ENCODE peak calls at places on chromosomes 6 and 20, in ten cellular contexts. J, B, U, F, Y, X, Q, R, Z and M are unnamed samples.

GRCh38 chr6:159832941-159833340 is 32.9 kb downstream of the PNLDC1 start:
- DNase-seq in J (no peak), B (no peak), U (no peak), F (no peak), Y (no peak), X (no peak), Q (no peak), R (no peak), Z (no peak), M (no peak)

GRCh38 chr20:46767127-46767761 is 57.8 kb downstream of the SLC2A10 start:
- DNase-seq in J (no peak), B (peak), U (no peak), F (peak), Y (no peak), X (no peak), Q (no peak), R (peak), Z (peak), M (peak)

GRCh38 chr6:158711264-158711663 is 61.4 kb downstream of the SYTL3 start:
- DNase-seq in J (no peak), B (no peak), U (no peak), F (peak), Y (no peak), X (no peak), Q (no peak), R (no peak), Z (no peak), M (no peak)

GRCh38 chr20:55561259-55561658 is 444.1 kb downstream of the CBLN4 start:
- DNase-seq in J (no peak), B (no peak), U (no peak), F (no peak), Y (no peak), X (no peak), Q (no peak), R (no peak), Z (no peak), M (no peak)

GRCh38 chr6:26553264-26553738 is 15.1 kb downstream of the HMGN4 start:
- DNase-seq in J (peak), B (peak), U (peak), F (peak), Y (peak), X (no peak), Q (peak), R (peak), Z (peak), M (peak)

GRCh38 chr6:108635505-108636226 is 74.9 kb downstream of the FOXO3 start:
- DNase-seq in J (no peak), B (no peak), U (no peak), F (no peak), Y (peak), X (no peak), Q (no peak), R (peak), Z (no peak), M (no peak)

GRCh38 chr6:161011509-161012480 is 20.2 kb downstream of the MAP3K4 start:
- DNase-seq in J (no peak), B (no peak), U (no peak), F (peak), Y (no peak), X (no peak), Q (no peak), R (no peak), Z (no peak), M (no peak)

GRCh38 chr6:25250878-25251277 is 28.3 kb upstream of the CARMIL1 start:
- DNase-seq in J (no peak), B (no peak), U (no peak), F (peak), Y (no peak), X (no peak), Q (no peak), R (no peak), Z (no peak), M (no peak)

GRCh38 chr20:2693286-2693995 is 861 bp downstream of the EBF4 start:
- DNase-seq in J (peak), B (no peak), U (peak), F (peak), Y (no peak), X (no peak), Q (no peak), R (peak), Z (peak), M (peak)

GRCh38 chr6:158475344-158476302 is 84.3 kb upstream of the TMEM181 start:
- DNase-seq in J (peak), B (no peak), U (peak), F (peak), Y (no peak), X (peak), Q (no peak), R (peak), Z (no peak), M (no peak)

DNA sequence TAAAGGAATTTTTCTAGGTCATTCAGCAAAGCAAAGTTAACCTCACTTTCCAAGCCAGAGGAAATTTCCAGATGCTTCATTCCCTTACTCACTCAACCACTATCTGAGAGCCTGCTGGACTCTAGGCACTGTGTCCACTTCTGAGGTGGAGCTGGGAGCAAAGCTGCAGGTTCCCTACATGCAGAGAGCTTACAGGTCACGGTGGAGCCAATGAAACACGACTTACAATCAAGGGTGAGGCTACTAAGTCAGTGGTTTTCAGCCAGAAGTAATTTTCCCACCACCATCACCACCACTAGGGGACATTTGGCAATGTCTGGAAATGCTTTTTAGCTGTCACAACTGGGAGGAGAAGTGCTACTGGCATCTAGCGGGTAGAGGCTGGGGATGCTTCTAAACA is 34.5 kb upstream of the TSHZ2 start:
- DNase-seq in J (no peak), B (no peak), U (no peak), F (no peak), Y (no peak), X (no peak), Q (no peak), R (no peak), Z (no peak), M (no peak)
- TF ChIP-seq CTCF in J (no peak), B (no peak), U (peak), F (no peak), Y (no peak), X (no peak), Q (no peak), R (no peak), Z (no peak), M (no peak)

DNA sequence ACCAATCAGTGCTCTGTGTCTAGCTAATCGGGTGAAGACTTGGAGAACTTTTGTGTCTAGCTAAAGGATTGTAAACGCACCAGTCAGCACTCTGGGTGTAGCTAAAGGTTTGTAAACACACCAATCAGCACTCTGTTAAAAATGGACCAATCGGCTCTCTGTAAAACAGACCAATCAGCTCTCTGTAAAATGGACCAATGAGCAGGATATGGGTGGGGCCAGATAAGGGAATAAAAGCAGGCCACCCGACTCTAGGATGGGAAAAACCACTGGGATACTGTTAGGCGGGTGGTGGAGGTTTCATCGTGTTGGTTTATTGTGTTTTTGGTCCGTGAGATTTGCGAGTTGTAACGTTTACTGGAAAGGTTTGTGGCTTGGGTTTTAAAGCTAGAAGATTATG is 25.5 kb upstream of the GFOD1 start:
- DNase-seq in J (no peak), B (no peak), U (no peak), F (no peak), Y (no peak), X (no peak), Q (no peak), R (no peak), Z (no peak), M (no peak)
- TF ChIP-seq CTCF in J (no peak), B (no peak), U (no peak), F (no peak), Y (no peak), X (no peak), Q (no peak), R (no peak), Z (no peak), M (no peak)

GRCh38 chr6:44245912-44246662 is 814 bp upstream of the HSP90AB1 start:
- DNase-seq in J (peak), B (peak), U (peak), F (peak), Y (peak), X (no peak), Q (peak), R (peak), Z (peak), M (peak)
- TF ChIP-seq CTCF in J (peak), B (no peak), U (peak), F (no peak), Y (peak), X (peak), Q (no peak), R (no peak), Z (no peak), M (no peak)

GRCh38 chr6:75065524-75065923 is 140.3 kb downstream of the COL12A1 start:
- DNase-seq in J (no peak), B (no peak), U (no peak), F (peak), Y (no peak), X (no peak), Q (no peak), R (no peak), Z (peak), M (no peak)
- TF ChIP-seq CTCF in J (no peak), B (no peak), U (no peak), F (peak), Y (no peak), X (peak), Q (no peak), R (no peak), Z (no peak), M (no peak)